ENCODE peak calls at places on chromosome 3, in nine cellular contexts. One of them, this sample, is unnamed.

GRCh38 chr3:87546216-87546615 is 269.8 kb upstream of the POU1F1 start:
- DNase-seq in NCI-H460: no peak
- DNase-seq in occipital lobe: no peak
- DNase-seq in stimulated activated CD8-positive, alpha-beta memory T cell treated with anti-CD3 and anti-CD28 coated beads, Interleukin-15, amount 100 ng/mL, for 4 hours: no peak
- DNase-seq in EH: no peak
- DNase-seq in HS-5: no peak
- DNase-seq in T-helper 2 cell treated with Interferon-gamma antibody and Interleukin-4, amounts not matched to agents 5 μg/mL and 100 μg/mL, for 36 hours: no peak
- DNase-seq in hippocampal formation: no peak
- DNase-seq in stromal cell of bone marrow: no peak
- DNase-seq in this sample: no peak

GRCh38 chr3:154427685-154428291 is 2.2 kb downstream of the GPR149 start:
- DNase-seq in occipital lobe: no peak
- DNase-seq in stromal cell of bone marrow: no peak
- DNase-seq in stimulated activated CD8-positive, alpha-beta memory T cell treated with anti-CD3 and anti-CD28 coated beads, Interleukin-15, amount 100 ng/mL, for 4 hours: no peak
- DNase-seq in HS-5: no peak
- DNase-seq in hippocampal formation: no peak
- DNase-seq in EH: no peak
- DNase-seq in NCI-H460: no peak
- DNase-seq in T-helper 2 cell treated with Interferon-gamma antibody and Interleukin-4, amounts not matched to agents 5 μg/mL and 100 μg/mL, for 36 hours: no peak
- DNase-seq in this sample: peak

GRCh38 chr3:155853214-155854146 is 747 bp downstream of the SLC33A1 start:
- DNase-seq in EH: peak
- DNase-seq in occipital lobe: peak
- DNase-seq in hippocampal formation: no peak
- DNase-seq in stimulated activated CD8-positive, alpha-beta memory T cell treated with anti-CD3 and anti-CD28 coated beads, Interleukin-15, amount 100 ng/mL, for 4 hours: no peak
- DNase-seq in T-helper 2 cell treated with Interferon-gamma antibody and Interleukin-4, amounts not matched to agents 5 μg/mL and 100 μg/mL, for 36 hours: peak
- DNase-seq in stromal cell of bone marrow: no peak
- DNase-seq in NCI-H460: no peak
- DNase-seq in HS-5: no peak
- DNase-seq in this sample: peak

GRCh38 chr3:24119321-24119751 is 174.2 kb downstream of the NR1D2 start:
- DNase-seq in T-helper 2 cell treated with Interferon-gamma antibody and Interleukin-4, amounts not matched to agents 5 μg/mL and 100 μg/mL, for 36 hours: no peak
- DNase-seq in HS-5: peak
- DNase-seq in NCI-H460: peak
- DNase-seq in stromal cell of bone marrow: peak
- DNase-seq in occipital lobe: no peak
- DNase-seq in stimulated activated CD8-positive, alpha-beta memory T cell treated with anti-CD3 and anti-CD28 coated beads, Interleukin-15, amount 100 ng/mL, for 4 hours: no peak
- DNase-seq in hippocampal formation: no peak
- DNase-seq in EH: peak
- DNase-seq in this sample: no peak

GRCh38 chr3:5813521-5813920 is 626.0 kb downstream of the EDEM1 start:
- DNase-seq in NCI-H460: no peak
- DNase-seq in occipital lobe: no peak
- DNase-seq in T-helper 2 cell treated with Interferon-gamma antibody and Interleukin-4, amounts not matched to agents 5 μg/mL and 100 μg/mL, for 36 hours: no peak
- DNase-seq in hippocampal formation: no peak
- DNase-seq in HS-5: no peak
- DNase-seq in stimulated activated CD8-positive, alpha-beta memory T cell treated with anti-CD3 and anti-CD28 coated beads, Interleukin-15, amount 100 ng/mL, for 4 hours: no peak
- DNase-seq in EH: no peak
- DNase-seq in stromal cell of bone marrow: no peak
- DNase-seq in this sample: no peak

GRCh38 chr3:177069514-177070329 is 127.6 kb downstream of the TBL1XR1 start:
- DNase-seq in HS-5: no peak
- DNase-seq in hippocampal formation: no peak
- DNase-seq in NCI-H460: no peak
- DNase-seq in stimulated activated CD8-positive, alpha-beta memory T cell treated with anti-CD3 and anti-CD28 coated beads, Interleukin-15, amount 100 ng/mL, for 4 hours: no peak
- DNase-seq in occipital lobe: no peak
- DNase-seq in T-helper 2 cell treated with Interferon-gamma antibody and Interleukin-4, amounts not matched to agents 5 μg/mL and 100 μg/mL, for 36 hours: no peak
- DNase-seq in stromal cell of bone marrow: peak
- DNase-seq in EH: peak
- DNase-seq in this sample: no peak

GRCh38 chr3:81585937-81586336 is 175.5 kb downstream of the GBE1 start:
- DNase-seq in hippocampal formation: no peak
- DNase-seq in stromal cell of bone marrow: no peak
- DNase-seq in HS-5: no peak
- DNase-seq in NCI-H460: no peak
- DNase-seq in occipital lobe: no peak
- DNase-seq in T-helper 2 cell treated with Interferon-gamma antibody and Interleukin-4, amounts not matched to agents 5 μg/mL and 100 μg/mL, for 36 hours: no peak
- DNase-seq in EH: no peak
- DNase-seq in stimulated activated CD8-positive, alpha-beta memory T cell treated with anti-CD3 and anti-CD28 coated beads, Interleukin-15, amount 100 ng/mL, for 4 hours: no peak
- DNase-seq in this sample: no peak

GRCh38 chr3:193589616-193590015 is 3.4 kb upstream of the OPA1 start:
- DNase-seq in EH: no peak
- DNase-seq in NCI-H460: no peak
- DNase-seq in stimulated activated CD8-positive, alpha-beta memory T cell treated with anti-CD3 and anti-CD28 coated beads, Interleukin-15, amount 100 ng/mL, for 4 hours: no peak
- DNase-seq in hippocampal formation: no peak
- DNase-seq in HS-5: no peak
- DNase-seq in stromal cell of bone marrow: no peak
- DNase-seq in occipital lobe: no peak
- DNase-seq in T-helper 2 cell treated with Interferon-gamma antibody and Interleukin-4, amounts not matched to agents 5 μg/mL and 100 μg/mL, for 36 hours: no peak
- DNase-seq in this sample: no peak

GRCh38 chr3:50551293-50552057 is 16.1 kb downstream of the C3orf18 start:
- DNase-seq in EH: no peak
- DNase-seq in T-helper 2 cell treated with Interferon-gamma antibody and Interleukin-4, amounts not matched to agents 5 μg/mL and 100 μg/mL, for 36 hours: no peak
- DNase-seq in stromal cell of bone marrow: no peak
- DNase-seq in occipital lobe: no peak
- DNase-seq in NCI-H460: no peak
- DNase-seq in stimulated activated CD8-positive, alpha-beta memory T cell treated with anti-CD3 and anti-CD28 coated beads, Interleukin-15, amount 100 ng/mL, for 4 hours: no peak
- DNase-seq in hippocampal formation: no peak
- DNase-seq in HS-5: no peak
- DNase-seq in this sample: no peak

GRCh38 chr3:131317667-131318066 is 63.9 kb upstream of the NUDT16 start:
- DNase-seq in NCI-H460: no peak
- DNase-seq in T-helper 2 cell treated with Interferon-gamma antibody and Interleukin-4, amounts not matched to agents 5 μg/mL and 100 μg/mL, for 36 hours: no peak
- DNase-seq in HS-5: no peak
- DNase-seq in hippocampal formation: no peak
- DNase-seq in EH: no peak
- DNase-seq in stromal cell of bone marrow: no peak
- DNase-seq in occipital lobe: no peak
- DNase-seq in stimulated activated CD8-positive, alpha-beta memory T cell treated with anti-CD3 and anti-CD28 coated beads, Interleukin-15, amount 100 ng/mL, for 4 hours: no peak
- DNase-seq in this sample: no peak

GRCh38 chr3:86814918-86815655 is 175.9 kb downstream of the VGLL3 start:
- DNase-seq in hippocampal formation: no peak
- DNase-seq in occipital lobe: no peak
- DNase-seq in HS-5: peak
- DNase-seq in NCI-H460: no peak
- DNase-seq in T-helper 2 cell treated with Interferon-gamma antibody and Interleukin-4, amounts not matched to agents 5 μg/mL and 100 μg/mL, for 36 hours: no peak
- DNase-seq in stimulated activated CD8-positive, alpha-beta memory T cell treated with anti-CD3 and anti-CD28 coated beads, Interleukin-15, amount 100 ng/mL, for 4 hours: no peak
- DNase-seq in stromal cell of bone marrow: no peak
- DNase-seq in EH: peak
- DNase-seq in this sample: peak

GRCh38 chr3:83934208-83935150 is 1024.3 kb upstream of the CADM2 start:
- DNase-seq in hippocampal formation: no peak
- DNase-seq in HS-5: peak
- DNase-seq in occipital lobe: no peak
- DNase-seq in stromal cell of bone marrow: no peak
- DNase-seq in NCI-H460: no peak
- DNase-seq in T-helper 2 cell treated with Interferon-gamma antibody and Interleukin-4, amounts not matched to agents 5 μg/mL and 100 μg/mL, for 36 hours: no peak
- DNase-seq in EH: no peak
- DNase-seq in stimulated activated CD8-positive, alpha-beta memory T cell treated with anti-CD3 and anti-CD28 coated beads, Interleukin-15, amount 100 ng/mL, for 4 hours: no peak
- DNase-seq in this sample: peak

GRCh38 chr3:121063628-121064027 is 155.6 kb downstream of the STXBP5L start:
- DNase-seq in HS-5: no peak
- DNase-seq in hippocampal formation: no peak
- DNase-seq in occipital lobe: no peak
- DNase-seq in stromal cell of bone marrow: no peak
- DNase-seq in stimulated activated CD8-positive, alpha-beta memory T cell treated with anti-CD3 and anti-CD28 coated beads, Interleukin-15, amount 100 ng/mL, for 4 hours: no peak
- DNase-seq in EH: no peak
- DNase-seq in NCI-H460: no peak
- DNase-seq in T-helper 2 cell treated with Interferon-gamma antibody and Interleukin-4, amounts not matched to agents 5 μg/mL and 100 μg/mL, for 36 hours: no peak
- DNase-seq in this sample: peak